ENCODE peak calls at places on chromosomes 6 and 20, in four cellular contexts. K is dorsolateral prefrontal cortex, J is MM.1S, U is MV-4-11. O is an unnamed sample.

GRCh38 chr20:23142162-23143050 is 56.3 kb upstream of the CD93 start:
- DNase-seq in J (no peak), U (peak; percentile 72), K (no peak), O (no peak)

GRCh38 chr20:19668406-19668805 is 89.7 kb upstream of the RIN2 start:
- DNase-seq in K (no peak), U (peak; percentile 47), J (peak; percentile 15), O (no peak)

GRCh38 chr6:136014454-136015421 is 163.2 kb downstream of the PDE7B start:
- DNase-seq in J (no peak), U (no peak), K (no peak), O (no peak)

GRCh38 chr20:24132246-24132645 is 143.7 kb upstream of the GGTLC1 start:
- DNase-seq in J (no peak), U (no peak), K (no peak), O (no peak)

GRCh38 chr20:35541783-35542662 is at the start of gene ERGIC3:
- DNase-seq in J (peak; percentile 96), U (peak; percentile 92), K (peak; percentile 94), O (peak; percentile 97)

GRCh38 chr20:52420805-52421204 is 229.2 kb upstream of the ZFP64 start:
- DNase-seq in J (no peak), U (no peak), K (no peak), O (no peak)

GRCh38 chr6:158040051-158040803 is 58.6 kb downstream of the SYNJ2 start:
- DNase-seq in U (peak; percentile 64), K (no peak), J (no peak), O (no peak)

GRCh38 chr6:144482142-144482541 is 197.0 kb downstream of the UTRN start:
- DNase-seq in U (peak; percentile 71), K (peak; percentile 55), J (peak; percentile 58), O (peak; percentile 57)

GRCh38 chr6:139344186-139344963 is 30.1 kb downstream of the CITED2 start:
- DNase-seq in J (no peak), K (no peak), U (no peak), O (no peak)

GRCh38 chr20:62409935-62410741 is 3.1 kb upstream of the CABLES2 start:
- DNase-seq in J (peak; percentile 25), U (peak; percentile 24), K (peak; percentile 14), O (peak; percentile 65)

GRCh38 chr20:49620364-49621240 is 52.7 kb upstream of the PTGIS start:
- DNase-seq in U (peak; percentile 54), K (no peak), J (peak; percentile 88), O (no peak)

GRCh38 chr20:15317546-15318242 is 980.3 kb upstream of the FLRT3 start:
- DNase-seq in U (peak; percentile 80), J (no peak), K (no peak), O (no peak)

GRCh38 chr6:28657756-28658465 is 132.2 kb downstream of the GPX5 start:
- DNase-seq in U (peak; percentile 54), J (peak; percentile 62), K (no peak), O (peak; percentile 65)

GRCh38 chr20:51339721-51340450 is 202.6 kb downstream of the NFATC2 start:
- DNase-seq in K (no peak), U (no peak), J (no peak), O (no peak)

GRCh38 chr20:45354423-45355208 is 6.4 kb upstream of the SDC4 start:
- DNase-seq in J (no peak), K (no peak), U (no peak), O (no peak)

GRCh38 chr6:29466241-29466640 is 9.3 kb downstream of the OR2H1 start:
- DNase-seq in K (no peak), J (no peak), U (no peak), O (no peak)

GRCh38 chr6:169225887-169226286 is 27.8 kb downstream of the THBS2 start:
- DNase-seq in K (no peak), J (no peak), U (no peak), O (no peak)

GRCh38 chr6:32186496-32186840 is 2.4 kb upstream of the AGER start:
- DNase-seq in U (no peak), J (no peak), K (no peak), O (no peak)

GRCh38 chr20:37526839-37527637 is 638 bp downstream of the BLCAP start:
- DNase-seq in U (peak; percentile 10), K (no peak), J (no peak), O (no peak)

GRCh38 chr20:13424174-13424833 is 203.2 kb downstream of the ISM1 start:
- DNase-seq in J (no peak), U (no peak), K (no peak), O (no peak)

GRCh38 chr6:106820412-106820852 is 154.1 kb downstream of the CD24 start:
- DNase-seq in K (no peak), J (no peak), U (peak; percentile 14), O (no peak)

GRCh38 chr20:45433316-45433715 is 17.4 kb downstream of the PIGT start:
- DNase-seq in K (peak; percentile 89), J (no peak), U (no peak), O (no peak)

GRCh38 chr20:44738779-44739477 is 6.7 kb upstream of the KCNK15 start:
- DNase-seq in J (peak; percentile 77), K (peak; percentile 70), U (peak; percentile 88), O (peak; percentile 32)